ENCODE peak calls at places on chromosomes 12 and 14, in eight cellular contexts. One of them, this sample, is unnamed.

GRCh38 chr14:70148911-70149675 is 39.7 kb downstream of the SLC8A3 start:
- DNase-seq in CD4-positive, CD25-positive, alpha-beta regulatory T cell: no peak
- DNase-seq in PC-9: no peak
- DNase-seq in COR-L47: no peak
- DNase-seq in activated T-cell treated with anti-CD3 and anti-CD28 coated beads for 48 hours: no peak
- DNase-seq in neural crest cell: no peak
- DNase-seq in GM20000: no peak
- DNase-seq in pulmonary artery endothelial cell: no peak
- DNase-seq in this sample: no peak

GRCh38 chr12:84357314-84357713 is 555.3 kb downstream of the SLC6A15 start:
- DNase-seq in CD4-positive, CD25-positive, alpha-beta regulatory T cell: no peak
- DNase-seq in PC-9: no peak
- DNase-seq in COR-L47: no peak
- DNase-seq in activated T-cell treated with anti-CD3 and anti-CD28 coated beads for 48 hours: no peak
- DNase-seq in neural crest cell: no peak
- DNase-seq in GM20000: no peak
- DNase-seq in pulmonary artery endothelial cell: no peak
- DNase-seq in this sample: no peak

GRCh38 chr14:73295198-73295796 is 58.0 kb downstream of the PAPLN start:
- DNase-seq in CD4-positive, CD25-positive, alpha-beta regulatory T cell: peak
- DNase-seq in PC-9: no peak
- DNase-seq in COR-L47: peak
- DNase-seq in activated T-cell treated with anti-CD3 and anti-CD28 coated beads for 48 hours: no peak
- DNase-seq in neural crest cell: no peak
- DNase-seq in GM20000: peak
- DNase-seq in pulmonary artery endothelial cell: no peak
- DNase-seq in this sample: peak

GRCh38 chr12:76417116-76417515 is 68.9 kb upstream of the BBS10 start:
- DNase-seq in CD4-positive, CD25-positive, alpha-beta regulatory T cell: peak
- DNase-seq in PC-9: no peak
- DNase-seq in COR-L47: no peak
- DNase-seq in activated T-cell treated with anti-CD3 and anti-CD28 coated beads for 48 hours: no peak
- DNase-seq in neural crest cell: no peak
- DNase-seq in GM20000: no peak
- DNase-seq in pulmonary artery endothelial cell: no peak
- DNase-seq in this sample: no peak

GRCh38 chr14:95394981-95395737 is 75.5 kb upstream of the CLMN start:
- DNase-seq in CD4-positive, CD25-positive, alpha-beta regulatory T cell: no peak
- DNase-seq in PC-9: no peak
- DNase-seq in COR-L47: no peak
- DNase-seq in activated T-cell treated with anti-CD3 and anti-CD28 coated beads for 48 hours: no peak
- DNase-seq in neural crest cell: no peak
- DNase-seq in GM20000: no peak
- DNase-seq in pulmonary artery endothelial cell: no peak
- DNase-seq in this sample: no peak

GRCh38 chr12:4288296-4289019 is 14.9 kb downstream of the CCND2 start:
- DNase-seq in CD4-positive, CD25-positive, alpha-beta regulatory T cell: no peak
- DNase-seq in PC-9: no peak
- DNase-seq in COR-L47: no peak
- DNase-seq in activated T-cell treated with anti-CD3 and anti-CD28 coated beads for 48 hours: no peak
- DNase-seq in neural crest cell: no peak
- DNase-seq in GM20000: no peak
- DNase-seq in pulmonary artery endothelial cell: no peak
- DNase-seq in this sample: no peak

GRCh38 chr12:58966939-58967338 is 46.6 kb upstream of the LRIG3 start:
- DNase-seq in CD4-positive, CD25-positive, alpha-beta regulatory T cell: no peak
- DNase-seq in PC-9: no peak
- DNase-seq in COR-L47: no peak
- DNase-seq in activated T-cell treated with anti-CD3 and anti-CD28 coated beads for 48 hours: no peak
- DNase-seq in neural crest cell: no peak
- DNase-seq in GM20000: no peak
- DNase-seq in pulmonary artery endothelial cell: no peak
- DNase-seq in this sample: no peak

GRCh38 chr12:118853634-118854033 is 127.7 kb upstream of the SRRM4 start:
- DNase-seq in CD4-positive, CD25-positive, alpha-beta regulatory T cell: no peak
- DNase-seq in PC-9: no peak
- DNase-seq in COR-L47: no peak
- DNase-seq in activated T-cell treated with anti-CD3 and anti-CD28 coated beads for 48 hours: peak
- DNase-seq in neural crest cell: no peak
- DNase-seq in GM20000: no peak
- DNase-seq in pulmonary artery endothelial cell: no peak
- DNase-seq in this sample: no peak

GRCh38 chr14:61749264-61749663 is 13.0 kb upstream of the SNAPC1 start:
- DNase-seq in CD4-positive, CD25-positive, alpha-beta regulatory T cell: no peak
- DNase-seq in PC-9: peak
- DNase-seq in COR-L47: no peak
- DNase-seq in activated T-cell treated with anti-CD3 and anti-CD28 coated beads for 48 hours: no peak
- DNase-seq in neural crest cell: no peak
- DNase-seq in GM20000: no peak
- DNase-seq in pulmonary artery endothelial cell: no peak
- DNase-seq in this sample: no peak

GRCh38 chr12:6547987-6548386 is 7.9 kb downstream of the IFFO1 start:
- DNase-seq in CD4-positive, CD25-positive, alpha-beta regulatory T cell: no peak
- DNase-seq in PC-9: no peak
- DNase-seq in COR-L47: no peak
- DNase-seq in activated T-cell treated with anti-CD3 and anti-CD28 coated beads for 48 hours: no peak
- DNase-seq in neural crest cell: no peak
- DNase-seq in GM20000: no peak
- DNase-seq in pulmonary artery endothelial cell: no peak
- DNase-seq in this sample: no peak

GRCh38 chr12:99110866-99111265 is 465.8 kb downstream of the APAF1 start:
- DNase-seq in CD4-positive, CD25-positive, alpha-beta regulatory T cell: no peak
- DNase-seq in PC-9: no peak
- DNase-seq in COR-L47: peak
- DNase-seq in activated T-cell treated with anti-CD3 and anti-CD28 coated beads for 48 hours: no peak
- DNase-seq in neural crest cell: no peak
- DNase-seq in GM20000: no peak
- DNase-seq in pulmonary artery endothelial cell: no peak
- DNase-seq in this sample: no peak

GRCh38 chr14:96567289-96567899 is 65.2 kb downstream of the PAPOLA start:
- DNase-seq in CD4-positive, CD25-positive, alpha-beta regulatory T cell: peak
- DNase-seq in PC-9: no peak
- DNase-seq in COR-L47: peak
- DNase-seq in activated T-cell treated with anti-CD3 and anti-CD28 coated beads for 48 hours: no peak
- DNase-seq in neural crest cell: no peak
- DNase-seq in GM20000: no peak
- DNase-seq in pulmonary artery endothelial cell: no peak
- DNase-seq in this sample: peak

GRCh38 chr12:104285740-104286537 is 17.6 kb upstream of the EID3 start:
- DNase-seq in CD4-positive, CD25-positive, alpha-beta regulatory T cell: peak
- DNase-seq in PC-9: peak
- DNase-seq in COR-L47: peak
- DNase-seq in activated T-cell treated with anti-CD3 and anti-CD28 coated beads for 48 hours: no peak
- DNase-seq in neural crest cell: no peak
- DNase-seq in GM20000: no peak
- DNase-seq in pulmonary artery endothelial cell: no peak
- DNase-seq in this sample: peak

GRCh38 chr14:64115401-64115800 is 178.8 kb downstream of the ESR2 start:
- DNase-seq in CD4-positive, CD25-positive, alpha-beta regulatory T cell: no peak
- DNase-seq in PC-9: no peak
- DNase-seq in COR-L47: no peak
- DNase-seq in activated T-cell treated with anti-CD3 and anti-CD28 coated beads for 48 hours: no peak
- DNase-seq in neural crest cell: no peak
- DNase-seq in GM20000: no peak
- DNase-seq in pulmonary artery endothelial cell: no peak
- DNase-seq in this sample: no peak

GRCh38 chr12:93706387-93706786 is 29.2 kb downstream of the CRADD start:
- DNase-seq in CD4-positive, CD25-positive, alpha-beta regulatory T cell: no peak
- DNase-seq in PC-9: no peak
- DNase-seq in COR-L47: no peak
- DNase-seq in activated T-cell treated with anti-CD3 and anti-CD28 coated beads for 48 hours: no peak
- DNase-seq in neural crest cell: no peak
- DNase-seq in GM20000: no peak
- DNase-seq in pulmonary artery endothelial cell: no peak
- DNase-seq in this sample: no peak